ENCODE peak calls at places on chromosomes 7 and 10, in nine cellular contexts. D is IMR-90, J is fibroblast of pulmonary artery, M is dorsolateral prefrontal cortex, W is body of pancreas, V is GM12865, Z is foreskin fibroblast, B is H1, X is left ventricle myocardium inferior. Y is an unnamed sample.

GRCh38 chr7:71186535-71186934 is 54.6 kb downstream of the GALNT17 start:
- DNase-seq in B (no peak), W (no peak), J (no peak), X (no peak), V (no peak), M (no peak), D (no peak), Z (no peak), Y (no peak)

GRCh38 chr7:101235522-101235921 is 2.1 kb downstream of the CLDN15 start:
- DNase-seq in J (no peak), Z (no peak), B (no peak), W (no peak), V (no peak), D (no peak), M (no peak), X (no peak), Y (no peak)

GRCh38 chr7:36928718-36929117 is 204.4 kb upstream of the AOAH start:
- DNase-seq in X (no peak), V (no peak), B (no peak), Z (no peak), W (no peak), M (no peak), D (no peak), J (no peak), Y (no peak)

GRCh38 chr7:79702116-79702515 is 248.6 kb upstream of the MAGI2 start:
- DNase-seq in B (no peak), J (no peak), X (no peak), M (no peak), W (no peak), Z (peak; percentile 20), D (peak; percentile 6), V (no peak), Y (no peak)

GRCh38 chr10:124990671-124991625 is 49.0 kb downstream of the ZRANB1 start:
- DNase-seq in D (no peak), B (no peak), W (no peak), J (no peak), M (no peak), V (no peak), Z (no peak), X (no peak), Y (no peak)

GRCh38 chr10:118850418-118851061 is 95.8 kb upstream of the CACUL1 start:
- DNase-seq in Z (no peak), W (peak; percentile 73), D (peak; percentile 36), M (peak; percentile 27), B (peak; percentile 46), J (peak; percentile 74), X (peak; percentile 60), V (peak; percentile 76), Y (peak; percentile 37)

GRCh38 chr10:132158810-132159209 is 27.9 kb upstream of the DPYSL4 start:
- DNase-seq in X (no peak), V (no peak), D (no peak), M (no peak), J (no peak), Z (no peak), W (no peak), B (no peak), Y (no peak)

GRCh38 chr7:158957921-158958471 is 101.6 kb downstream of the DYNC2I1 start:
- DNase-seq in D (no peak), J (no peak), X (no peak), Z (no peak), V (peak; percentile 24), M (no peak), W (peak; percentile 84), B (no peak), Y (no peak)

GRCh38 chr10:61594430-61594829 is 68.3 kb upstream of the CABCOCO1 start:
- DNase-seq in M (no peak), Z (no peak), B (no peak), X (no peak), J (no peak), V (no peak), D (no peak), W (no peak), Y (no peak)

GRCh38 chr10:11235771-11236170 is 218.1 kb downstream of the CELF2 start:
- DNase-seq in D (no peak), J (no peak), B (no peak), W (no peak), X (no peak), M (no peak), Z (no peak), V (no peak), Y (no peak)

GRCh38 chr10:75446508-75446907 is 15.1 kb downstream of the LRMDA start:
- DNase-seq in V (no peak), D (no peak), W (no peak), J (no peak), B (no peak), Z (no peak), M (no peak), X (no peak), Y (no peak)

GRCh38 chr10:58064714-58065528 is 202.8 kb downstream of the IPMK start:
- DNase-seq in B (no peak), J (peak; percentile 75), M (no peak), V (peak; percentile 36), Z (peak; percentile 24), X (no peak), D (peak; percentile 58), W (peak; percentile 22), Y (peak; percentile 69)
- H3K4me3 ChIP-seq in B (no peak overlapping the region), J (no peak overlapping the region), M (no peak overlapping the region), V (no peak overlapping the region), Z (no peak overlapping the region), X (no peak overlapping the region), D (no peak overlapping the region), W (no peak overlapping the region), Y (no peak overlapping the region)

GRCh38 chr7:130207033-130207432 is 627 bp upstream of the SSMEM1 start:
- DNase-seq in Z (no peak), X (no peak), J (no peak), D (no peak), W (no peak), B (no peak), V (no peak), M (no peak), Y (no peak)
- TF ChIP-seq CTCF in Z (no peak), X (no peak), J (no peak), D (no peak), W (no peak), B (no peak), V (no peak), M (no peak), Y (no peak)

GRCh38 chr10:43437141-43437860 is 390 bp downstream of the ZNF487 start:
- DNase-seq in V (no peak), W (no peak), Z (no peak), M (no peak), J (no peak), D (no peak), X (no peak), B (no peak), Y (peak; percentile 22)

GRCh38 chr10:43440782-43441134 is 3.8 kb downstream of the ZNF487 start:
- DNase-seq in M (no peak), D (no peak), J (no peak), B (no peak), Z (no peak), V (no peak), W (no peak), X (no peak), Y (no peak)

DNA sequence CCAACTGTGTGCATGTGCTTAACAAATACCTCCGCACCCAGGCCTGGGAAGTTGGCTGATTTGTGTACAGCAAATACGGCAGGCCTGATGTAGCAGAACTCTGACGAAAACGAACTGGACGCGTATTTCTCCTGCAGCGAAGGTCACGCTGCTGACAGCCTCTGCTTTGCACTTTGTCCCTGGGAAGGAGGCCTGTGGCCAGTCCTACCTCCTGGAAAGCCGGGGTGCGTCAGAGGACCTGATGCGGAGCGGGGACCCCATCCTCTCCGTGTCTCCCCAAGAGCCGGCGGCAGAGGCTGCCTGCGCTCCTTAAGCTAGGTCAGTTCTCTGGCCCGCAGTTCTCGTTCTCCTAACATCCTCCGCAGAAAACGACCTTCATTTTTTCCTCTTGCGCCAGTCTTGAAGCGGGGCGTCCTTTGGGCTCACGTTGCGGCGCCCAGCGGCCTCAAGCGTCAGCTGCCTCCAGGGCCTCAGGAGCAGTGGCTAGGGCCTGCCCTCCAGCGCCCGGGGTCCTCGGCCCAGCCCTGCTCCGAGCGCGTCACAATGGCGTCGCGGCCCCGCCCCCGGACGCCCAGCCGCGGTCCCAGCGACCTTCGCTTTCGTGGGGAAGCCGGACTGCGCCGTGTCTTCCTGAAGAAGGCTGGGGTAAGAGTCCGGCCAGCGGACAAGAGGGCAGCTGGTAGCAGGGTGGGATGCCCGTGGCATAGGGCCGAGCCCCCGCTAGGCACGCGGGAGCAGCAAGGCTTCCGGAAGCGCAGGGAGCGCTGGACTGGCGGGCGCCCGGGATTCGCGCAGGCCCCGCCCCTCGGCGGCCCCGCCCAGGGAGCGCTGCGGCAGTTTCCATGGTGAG is at the start of gene ZNF487:
- DNase-seq in Z (peak; percentile 85), X (peak; percentile 90), V (peak; percentile 92), W (peak; percentile 92), D (peak; percentile 79), M (peak; percentile 86), J (peak; percentile 90), B (peak; percentile 51), Y (peak; percentile 93)
- H3K4me3 ChIP-seq in Z (peak within 1 kb of the TSS; percentile 97), X (peak within 1 kb of the TSS; percentile 81), V (peak within 1 kb of the TSS; percentile 90), W (peak within 1 kb of the TSS; percentile 66), D (peak within 1 kb of the TSS; percentile 98), M (peak within 1 kb of the TSS; percentile 79), J (peak within 1 kb of the TSS; percentile 90), B (peak within 1 kb of the TSS; percentile 81), Y (peak within 1 kb of the TSS; percentile 81)

GRCh38 chr7:151057989-151058765 is 480 bp upstream of the CDK5 start:
- DNase-seq in D (peak; percentile 100), B (peak; percentile 99), V (peak; percentile 99), M (peak; percentile 100), W (peak; percentile 100), Z (peak; percentile 100), X (peak; percentile 99), J (peak; percentile 100), Y (peak; percentile 100)

GRCh38 chr7:151060113-151060415 is 675 bp downstream of the SLC4A2 start:
- DNase-seq in B (no peak), V (no peak), J (no peak), Z (no peak), D (no peak), M (no peak), W (no peak), X (no peak), Y (no peak)

GRCh38 chr7:151060416-151061234 is 1.2 kb downstream of the SLC4A2 start:
- DNase-seq in Z (peak; percentile 27), D (no peak), W (peak; percentile 64), X (no peak), B (no peak), M (no peak), J (peak; percentile 64), V (no peak), Y (peak; percentile 43)

GRCh38 chr7:151058766-151059361 is 525 bp upstream of the SLC4A2 start:
- DNase-seq in Z (no peak), B (no peak), X (no peak), M (peak; percentile 9), V (peak; percentile 35), W (no peak), D (no peak), J (no peak), Y (peak; percentile 36)

DNA sequence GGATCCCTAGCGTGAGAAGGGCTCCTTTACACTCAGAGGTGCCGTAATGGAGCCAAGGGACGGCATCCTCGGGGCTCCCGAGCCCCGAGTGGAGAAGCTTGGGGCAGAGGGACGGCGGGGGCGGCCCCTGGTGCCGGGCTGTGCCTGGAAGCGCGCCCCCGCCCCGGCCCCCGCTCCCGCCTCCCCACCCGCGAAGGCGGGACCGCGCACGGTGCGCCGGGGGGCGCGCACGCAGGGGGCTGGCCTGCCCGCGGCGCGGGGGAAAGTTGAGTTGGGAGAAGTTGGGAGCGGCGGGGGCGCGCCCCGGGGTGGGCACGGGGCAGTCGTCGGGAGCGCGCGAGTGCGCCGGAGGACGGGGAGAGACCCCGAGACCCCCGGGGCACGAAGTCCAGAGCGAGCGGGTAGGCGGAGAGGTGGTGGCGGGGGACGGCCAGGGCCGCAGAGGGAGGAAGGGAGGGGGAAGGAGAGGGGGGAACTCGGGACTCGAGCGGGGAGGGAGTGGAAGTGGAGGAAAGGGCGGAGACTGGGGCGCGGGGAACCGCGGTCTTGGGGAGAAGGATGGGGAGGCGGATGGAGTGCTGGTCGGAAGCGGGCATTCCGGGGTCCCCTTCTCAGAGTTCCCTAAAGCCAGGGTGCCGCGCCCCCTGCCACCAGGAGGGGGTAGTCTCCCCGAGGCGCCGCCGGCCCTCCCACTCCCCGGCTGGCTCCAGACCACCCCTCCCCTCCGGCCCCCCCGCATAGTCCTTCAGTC is at the start of gene SLC4A2:
- DNase-seq in M (peak; percentile 58), B (no peak), V (peak; percentile 79), W (peak; percentile 73), D (peak; percentile 58), X (peak; percentile 86), J (peak; percentile 65), Z (peak; percentile 76), Y (peak; percentile 69)
- TF ChIP-seq CTCF in M (peak; percentile 35), B (no peak), V (peak; percentile 70), W (peak; percentile 15), D (peak; percentile 49), X (peak; percentile 60), J (peak; percentile 38), Z (peak; percentile 30), Y (peak; percentile 62)

Y was measured in astrocyte of the spinal cord.